ENCODE peak calls at places on chromosomes 5 and 9, in five cellular contexts. W is heart right ventricle, M is A549, J is heart left ventricle, B is tibial artery. V is an unnamed sample.

GRCh38 chr5:175892401-175892800 is 21.0 kb downstream of the CPLX2 start:
- DNase-seq in W (no peak), M (no peak), J (no peak), B (no peak), V (no peak)

GRCh38 chr9:130118841-130119520 is 53.2 kb upstream of the NCS1 start:
- DNase-seq in W (no peak), M (no peak), J (no peak), B (no peak), V (no peak)

GRCh38 chr9:5834214-5834613 is 1.3 kb upstream of the ERMP1 start:
- DNase-seq in W (no peak), M (no peak), J (no peak), B (no peak), V (no peak)

GRCh38 chr5:94847726-94848125 is 229.3 kb downstream of the SLF1 start:
- DNase-seq in W (no peak), M (no peak), J (no peak), B (no peak), V (no peak)

GRCh38 chr9:34510506-34511159 is 12.2 kb downstream of the ENHO start:
- DNase-seq in W (no peak), M (no peak), J (no peak), B (no peak), V (no peak)

GRCh38 chr5:10746711-10747110 is 14.3 kb downstream of the DAP start:
- DNase-seq in W (peak), M (no peak), J (no peak), B (peak), V (no peak)

GRCh38 chr5:149747141-149747832 is 17.2 kb downstream of the PPARGC1B start:
- DNase-seq in W (no peak), M (peak), J (peak), B (no peak), V (no peak)

GRCh38 chr9:113558632-113559502 is 95.3 kb downstream of the RGS3 start:
- DNase-seq in W (peak), M (no peak), J (peak), B (peak), V (peak)

GRCh38 chr5:59337240-59337639 is 556.3 kb downstream of the PDE4D start:
- DNase-seq in W (no peak), M (no peak), J (no peak), B (no peak), V (no peak)

GRCh38 chr5:103111458-103111857 is 8.5 kb downstream of the GIN1 start:
- DNase-seq in W (no peak), M (no peak), J (no peak), B (no peak), V (no peak)

GRCh38 chr9:20532584-20532983 is 89.7 kb downstream of the MLLT3 start:
- DNase-seq in W (no peak), M (no peak), J (no peak), B (no peak), V (no peak)

GRCh38 chr5:4855889-4856288 is 284.2 kb upstream of the ADAMTS16 start:
- DNase-seq in W (no peak), M (no peak), J (no peak), B (no peak), V (no peak)

GRCh38 chr5:174056064-174056842 is 10.7 kb downstream of the NSG2 start:
- DNase-seq in W (no peak), M (no peak), J (peak), B (no peak), V (no peak)

GRCh38 chr9:87285183-87285582 is 212.5 kb upstream of the DAPK1 start:
- DNase-seq in W (peak), M (no peak), J (no peak), B (no peak), V (peak)

GRCh38 chr9:3824589-3824988 is 298.8 kb upstream of the RFX3 start:
- DNase-seq in W (no peak), M (no peak), J (no peak), B (no peak), V (no peak)

GRCh38 chr9:109733690-109734089 is 46.3 kb upstream of the PALM2AKAP2 start:
- DNase-seq in W (no peak), M (no peak), J (no peak), B (no peak), V (peak)

GRCh38 chr5:175797521-175798038 is 73.8 kb upstream of the CPLX2 start:
- DNase-seq in W (no peak), M (peak), J (no peak), B (no peak), V (no peak)

GRCh38 chr9:134036130-134036529 is 10.8 kb downstream of the BRD3OS start:
- DNase-seq in W (no peak), M (no peak), J (no peak), B (no peak), V (no peak)

GRCh38 chr9:74355107-74355506 is 142.0 kb upstream of the RORB start:
- DNase-seq in W (no peak), M (no peak), J (no peak), B (no peak), V (no peak)

GRCh38 chr9:73565026-73565425 is 413.4 kb downstream of the ANXA1 start:
- DNase-seq in W (no peak), M (no peak), J (no peak), B (no peak), V (peak)

GRCh38 chr9:114898741-114899140 is 31.6 kb downstream of the TNFSF8 start:
- DNase-seq in W (peak), M (no peak), J (peak), B (peak), V (peak)

GRCh38 chr5:170570492-170570891 is 66.7 kb downstream of the KCNIP1 start:
- DNase-seq in W (no peak), M (no peak), J (no peak), B (no peak), V (no peak)
- H3K27ac ChIP-seq in W (no peak), M (no peak), J (no peak), B (no peak), V (no peak)

DNA sequence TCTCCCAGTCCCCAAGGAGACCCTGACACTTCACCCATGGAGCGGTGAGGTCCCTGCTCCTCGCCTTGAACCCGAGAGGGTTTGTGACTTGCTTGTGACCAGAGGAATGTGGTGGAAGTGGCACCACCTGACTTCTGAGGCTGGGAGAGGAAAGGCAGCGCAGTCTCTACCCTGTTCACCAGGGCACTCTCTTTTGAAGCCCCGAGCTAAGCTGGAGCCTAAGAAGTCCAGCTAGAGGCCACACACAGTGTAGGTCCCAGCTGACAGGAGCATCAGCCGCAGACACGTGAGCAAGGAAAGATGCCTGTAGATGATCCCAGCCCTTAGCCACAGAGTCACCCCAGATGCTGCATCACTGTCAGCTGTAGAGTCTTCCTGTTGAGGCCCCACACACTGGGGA is 1.7 kb upstream of the ANGPTL2 start:
- DNase-seq in W (no peak), M (no peak), J (no peak), B (no peak), V (no peak)
- H3K27ac ChIP-seq in W (no peak), M (no peak), J (peak), B (peak), V (no peak)

DNA sequence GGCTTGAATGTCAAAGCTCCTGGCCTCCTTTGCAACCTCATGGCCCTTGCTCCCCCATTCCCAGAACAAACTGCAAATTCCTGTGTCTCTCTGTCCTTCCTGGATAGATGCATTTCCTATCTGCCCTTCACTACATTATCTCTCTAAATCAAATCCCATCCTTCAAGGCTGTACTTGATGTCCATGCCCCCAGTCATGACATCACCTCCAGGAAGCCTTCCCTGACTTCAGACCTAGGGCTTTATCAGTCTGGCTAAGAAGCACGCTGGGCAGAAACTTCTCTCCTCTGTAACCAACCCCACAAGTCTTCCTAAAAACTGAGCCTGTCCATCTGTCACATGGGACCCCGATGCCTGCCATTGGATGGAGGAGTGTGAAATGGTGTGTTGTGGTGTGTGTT is 25.7 kb upstream of the TNIP1 start:
- DNase-seq in W (no peak), M (no peak), J (no peak), B (no peak), V (no peak)
- H3K27ac ChIP-seq in W (no peak), M (no peak), J (peak), B (no peak), V (no peak)

GRCh38 chr9:84990850-84991505 is 321.4 kb downstream of the NTRK2 start:
- DNase-seq in W (no peak), M (no peak), J (no peak), B (no peak), V (no peak)
- H3K27ac ChIP-seq in W (no peak), M (no peak), J (no peak), B (no peak), V (no peak)

DNA sequence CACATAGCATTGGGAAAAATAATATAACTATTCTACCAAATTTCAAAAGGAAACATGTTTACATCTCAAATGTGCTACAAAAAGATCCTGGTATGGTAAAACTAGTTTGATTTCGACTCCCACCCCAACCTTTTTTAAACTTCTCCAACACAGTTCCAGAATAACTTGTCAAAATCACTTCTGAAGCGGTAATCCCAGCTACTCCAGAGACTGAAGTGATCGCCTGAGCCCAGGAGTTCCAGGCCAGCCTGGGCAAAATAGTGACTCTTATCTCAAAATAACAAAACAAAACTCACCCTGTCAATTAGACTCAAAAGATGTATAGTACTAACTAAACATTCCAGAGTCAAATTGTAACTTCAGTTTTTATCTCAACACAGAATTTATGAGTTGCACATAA is 71.3 kb upstream of the RNF38 start:
- DNase-seq in W (no peak), M (no peak), J (no peak), B (no peak), V (no peak)
- H3K27ac ChIP-seq in W (peak), M (no peak), J (peak), B (peak), V (peak)

DNA sequence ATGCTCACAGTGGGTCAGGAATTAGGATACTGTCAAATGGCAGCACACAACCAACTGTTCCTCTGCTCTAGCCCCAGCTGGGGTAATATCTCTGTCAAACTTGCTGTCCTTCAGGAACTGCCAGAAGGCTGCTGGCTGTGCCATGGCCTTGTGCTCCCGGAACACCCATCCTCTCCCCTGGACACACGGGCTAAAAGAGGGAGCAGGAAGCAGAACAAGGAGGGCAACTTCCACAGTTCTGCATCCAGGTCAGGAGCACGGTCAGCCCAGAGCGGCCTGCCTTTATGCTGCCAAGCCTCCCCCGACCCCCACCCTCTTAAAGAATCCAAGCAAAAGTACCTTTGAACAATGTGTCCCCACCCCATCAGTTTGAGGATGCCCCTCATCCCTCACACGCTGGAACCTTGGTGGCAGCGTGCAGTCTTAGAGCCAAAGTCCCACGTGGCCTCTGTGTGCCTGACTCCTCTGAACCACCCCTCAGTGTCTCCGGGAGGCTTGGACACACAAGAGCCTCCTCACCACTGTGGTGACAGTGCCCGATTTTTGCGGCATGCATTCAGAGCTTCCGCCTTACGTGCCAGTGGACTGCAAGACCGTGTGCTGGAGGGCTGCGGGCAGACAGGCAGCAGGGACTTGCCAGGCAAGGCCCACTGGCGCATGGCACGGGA is 60.7 kb downstream of the PSMB7 start:
- DNase-seq in W (no peak), M (no peak), J (no peak), B (no peak), V (no peak)
- H3K27ac ChIP-seq in W (no peak), M (no peak), J (no peak), B (no peak), V (no peak)

GRCh38 chr9:123996731-123997421 is 14.7 kb upstream of the LHX2 start:
- DNase-seq in W (no peak), M (no peak), J (no peak), B (no peak), V (peak)
- H3K27ac ChIP-seq in W (no peak), M (no peak), J (no peak), B (no peak), V (no peak)

GRCh38 chr5:16572289-16573015 is 44.3 kb downstream of the RETREG1 start:
- DNase-seq in W (no peak), M (no peak), J (no peak), B (no peak), V (no peak)

GRCh38 chr5:16568875-16569580 is 47.8 kb downstream of the RETREG1 start:
- DNase-seq in W (peak), M (no peak), J (peak), B (no peak), V (peak)

GRCh38 chr5:16567365-16567764 is 49.4 kb downstream of the RETREG1 start:
- DNase-seq in W (no peak), M (no peak), J (no peak), B (no peak), V (no peak)

GRCh38 chr5:16573401-16573800 is 43.4 kb downstream of the RETREG1 start:
- DNase-seq in W (no peak), M (no peak), J (no peak), B (no peak), V (no peak)

DNA sequence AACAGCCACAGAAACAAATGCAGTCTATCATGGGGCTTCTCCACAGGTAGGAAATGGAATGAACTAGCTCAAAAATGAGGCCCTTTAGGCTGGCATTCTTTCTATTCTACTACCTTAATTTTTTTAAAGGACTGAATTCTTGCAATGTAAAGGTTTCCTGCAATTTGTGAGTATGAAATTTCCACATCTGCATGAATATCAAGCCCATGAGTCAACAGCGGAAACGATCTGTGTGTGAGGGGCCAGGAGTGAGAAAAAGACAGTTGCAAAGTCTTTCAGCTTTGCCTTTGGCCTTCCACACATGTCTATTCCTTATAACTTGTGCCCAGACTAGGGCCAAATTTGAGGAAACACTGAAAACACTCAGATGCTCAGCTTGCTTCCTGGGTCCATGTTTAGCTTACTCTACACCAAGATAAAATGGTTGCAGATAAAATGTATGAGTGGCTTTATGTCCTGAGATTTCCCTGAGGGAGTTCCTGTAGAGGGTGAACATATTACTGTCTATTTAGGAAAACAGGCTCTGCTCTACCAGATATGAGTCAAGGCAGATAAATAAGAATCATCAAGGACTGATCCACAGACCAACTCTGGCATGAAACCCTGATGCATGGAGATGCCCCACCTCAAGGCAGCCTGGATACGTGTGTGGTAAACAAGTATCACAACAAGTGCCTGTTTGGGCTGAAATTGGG is 46.5 kb downstream of the RETREG1 start:
- DNase-seq in W (no peak), M (no peak), J (no peak), B (no peak), V (no peak)
- H3K27ac ChIP-seq in W (no peak), M (no peak), J (peak), B (no peak), V (no peak)

GRCh38 chr9:97557606-97558095 is 56.2 kb downstream of the TMOD1 start:
- DNase-seq in W (peak), M (no peak), J (peak), B (peak), V (peak)
- H3K27ac ChIP-seq in W (peak), M (no peak), J (peak), B (peak), V (peak)